ENCODE peak calls at places on chromosomes 3 and 15, in four cellular contexts. N is B cell, Z is neural crest cell, B is H1. K is an unnamed sample.

GRCh38 chr3:45582407-45582806 is 12.1 kb upstream of the LIMD1 start:
- DNase-seq in N (no peak), Z (no peak), B (no peak), K (no peak)

GRCh38 chr3:42529463-42529862 is 27.0 kb downstream of the VIPR1 start:
- DNase-seq in Z (no peak), N (no peak), B (no peak), K (no peak)

GRCh38 chr3:185818267-185818875 is 6.5 kb downstream of the IGF2BP2 start:
- DNase-seq in Z (no peak), N (no peak), B (no peak), K (no peak)

GRCh38 chr15:96324900-96325299 is 5.6 kb upstream of the NR2F2 start:
- DNase-seq in Z (no peak), N (no peak), B (no peak), K (no peak)

GRCh38 chr15:35603298-35603697 is 57.3 kb upstream of the DPH6 start:
- DNase-seq in B (no peak), Z (no peak), N (no peak), K (no peak)

GRCh38 chr3:77039606-77040553 is at the start of gene ROBO2:
- DNase-seq in Z (peak), B (peak), N (no peak), K (no peak)

GRCh38 chr3:77055841-77056341 is 16.0 kb downstream of the ROBO2 start:
- DNase-seq in Z (no peak), N (no peak), B (no peak), K (no peak)

GRCh38 chr3:64975138-64975537 is 287.3 kb upstream of the ADAMTS9 start:
- DNase-seq in N (no peak), B (no peak), Z (no peak), K (no peak)

GRCh38 chr3:61162965-61163364 is 88.3 kb downstream of the FHIT start:
- DNase-seq in Z (no peak), N (no peak), B (no peak), K (no peak)

GRCh38 chr15:25641762-25642161 is 202.9 kb upstream of the UBE3A start:
- DNase-seq in Z (no peak), B (no peak), N (no peak), K (no peak)

GRCh38 chr3:153026026-153026425 is 136.0 kb upstream of the RAP2B start:
- DNase-seq in B (no peak), Z (no peak), N (no peak), K (no peak)

GRCh38 chr15:45630958-45631691 is 3.7 kb upstream of the SQOR start:
- DNase-seq in N (no peak), B (no peak), Z (no peak), K (no peak)

GRCh38 chr3:40677749-40678148 is 153.0 kb downstream of the ZNF621 start:
- DNase-seq in Z (no peak), B (no peak), N (no peak), K (no peak)

GRCh38 chr3:17122758-17123157 is 238.0 kb downstream of the PLCL2 start:
- DNase-seq in Z (no peak), N (no peak), B (no peak), K (no peak)

GRCh38 chr15:67413770-67414429 is 107.0 kb upstream of the C15orf61 start:
- DNase-seq in B (no peak), Z (no peak), N (no peak), K (no peak)

GRCh38 chr3:134211797-134212196 is 38.9 kb downstream of the RYK start:
- DNase-seq in N (no peak), Z (peak), B (no peak), K (no peak)
- TF ChIP-seq CTCF in N (peak), Z (peak), B (peak), K (peak)

DNA sequence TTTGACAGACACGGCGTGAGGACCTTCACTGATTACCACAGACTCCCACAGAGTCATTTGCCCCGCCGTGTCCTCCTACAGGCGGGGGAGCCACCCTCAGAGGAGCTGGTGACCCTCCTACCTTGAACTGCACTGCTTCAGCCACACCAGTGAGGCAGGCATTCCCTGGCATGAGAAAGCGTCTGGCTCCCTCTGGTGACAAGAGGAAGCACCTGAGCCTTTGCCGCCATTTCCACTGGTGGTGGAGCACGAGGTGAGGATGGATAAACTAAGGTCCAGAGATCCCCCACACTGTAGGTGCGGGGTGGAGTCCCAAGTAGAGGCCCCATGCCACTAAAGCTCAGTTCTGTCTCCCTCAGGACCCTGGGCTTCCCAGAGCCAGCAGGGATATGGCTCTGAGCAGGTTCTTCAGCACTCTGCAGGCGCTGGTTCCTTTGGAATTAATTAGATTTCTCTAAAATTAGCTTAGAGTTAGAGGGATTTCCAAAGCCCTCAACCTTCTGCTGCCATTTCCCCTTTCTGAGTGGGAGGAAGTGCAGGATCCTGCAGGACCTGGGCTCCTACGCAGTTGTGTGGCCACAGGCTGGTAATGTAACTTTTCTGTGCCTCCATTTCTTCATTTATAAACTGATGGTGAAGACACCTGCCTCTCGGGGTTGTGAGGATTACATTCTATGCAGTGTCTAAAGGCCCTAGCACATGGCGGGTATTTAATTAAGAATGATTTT is 224.0 kb downstream of the SLCO3A1 start:
- DNase-seq in Z (peak), N (no peak), B (peak), K (peak)
- TF ChIP-seq CTCF in Z (peak), N (peak), B (peak), K (peak)

GRCh38 chr3:189269356-189269755 is 97.6 kb downstream of the TPRG1 start:
- DNase-seq in Z (no peak), N (no peak), B (no peak), K (no peak)

GRCh38 chr3:189270248-189270832 is 98.6 kb downstream of the TPRG1 start:
- DNase-seq in B (no peak), Z (peak), N (no peak), K (no peak)

GRCh38 chr3:189272500-189273119 is 100.8 kb downstream of the TPRG1 start:
- DNase-seq in N (no peak), B (no peak), Z (no peak), K (no peak)

GRCh38 chr3:189262746-189263145 is 91.0 kb downstream of the TPRG1 start:
- DNase-seq in B (no peak), N (no peak), Z (no peak), K (no peak)

GRCh38 chr3:189267981-189268613 is 96.3 kb downstream of the TPRG1 start:
- DNase-seq in Z (no peak), B (no peak), N (no peak), K (no peak)
- TF ChIP-seq CTCF in Z (peak), B (peak), N (no peak), K (no peak)

GRCh38 chr15:29631076-29632070 is 190.9 kb downstream of the TJP1 start:
- DNase-seq in B (peak), Z (no peak), N (no peak), K (no peak)
- TF ChIP-seq CTCF in B (no peak), Z (no peak), N (no peak), K (no peak)

GRCh38 chr3:33064929-33065328 is 32.0 kb downstream of the GLB1 start:
- DNase-seq in B (no peak), Z (no peak), N (no peak), K (no peak)
- TF ChIP-seq CTCF in B (no peak), Z (no peak), N (peak), K (no peak)

GRCh38 chr3:170368921-170369320 is 11.4 kb downstream of the SKIL start:
- DNase-seq in Z (no peak), N (no peak), B (no peak), K (no peak)
- TF ChIP-seq CTCF in Z (peak), N (peak), B (no peak), K (no peak)